ENCODE peak calls at places on chromosomes 3 and 15, in seven cellular contexts. X is SK-N-SH, N is GM23338, I is mesendoderm, V is IMR-90, A is mesenchymal stem cell, H is fibroblast of lung. Q is an unnamed sample.

GRCh38 chr15:31136612-31137328 is 35.2 kb upstream of the TRPM1 start:
- DNase-seq in X (no peak), N (no peak), I (no peak), V (no peak), A (no peak), H (no peak), Q (no peak)

GRCh38 chr15:57640935-57641682 is 49.4 kb downstream of the MYZAP start:
- DNase-seq in X (peak; percentile 49), N (peak; percentile 59), I (peak; percentile 47), V (peak; percentile 12), A (peak; percentile 13), H (peak; percentile 13), Q (peak; percentile 46)

GRCh38 chr3:77161098-77161497 is 121.2 kb downstream of the ROBO2 start:
- DNase-seq in X (no peak), N (no peak), I (no peak), V (no peak), A (no peak), H (no peak), Q (no peak)

GRCh38 chr3:29247088-29247745 is 33.7 kb upstream of the RBMS3 start:
- DNase-seq in X (no peak), N (no peak), I (no peak), V (no peak), A (no peak), H (no peak), Q (peak; percentile 9)

GRCh38 chr15:38253448-38253847 is 812 bp downstream of the SPRED1 start:
- DNase-seq in X (no peak), N (peak; percentile 60), I (peak; percentile 70), V (peak; percentile 75), A (peak; percentile 58), H (peak; percentile 91), Q (no peak)

GRCh38 chr3:123324880-123325765 is 123.4 kb downstream of the SEC22A start:
- DNase-seq in X (no peak), N (no peak), I (no peak), V (no peak), A (no peak), H (no peak), Q (no peak)

GRCh38 chr15:72184165-72184811 is 13.3 kb downstream of the GRAMD2A start:
- DNase-seq in X (peak; percentile 80), N (peak; percentile 86), I (peak; percentile 69), V (no peak), A (peak; percentile 42), H (peak; percentile 45), Q (no peak)

GRCh38 chr3:155362808-155363689 is 69.6 kb upstream of the STRIT1 start:
- DNase-seq in X (no peak), N (peak; percentile 99), I (peak; percentile 89), V (no peak), A (no peak), H (peak; percentile 51), Q (no peak)

GRCh38 chr3:74624301-74624700 is 9.8 kb upstream of the CNTN3 start:
- DNase-seq in X (no peak), N (no peak), I (no peak), V (peak; percentile 79), A (no peak), H (peak; percentile 67), Q (no peak)

GRCh38 chr15:48331796-48332641 is 790 bp downstream of the DUT start:
- DNase-seq in X (peak; percentile 94), N (peak; percentile 80), I (peak; percentile 91), V (peak; percentile 42), A (no peak), H (peak; percentile 54), Q (peak; percentile 71)

GRCh38 chr15:101455291-101455916 is 34.1 kb downstream of the PCSK6 start:
- DNase-seq in X (peak; percentile 63), N (no peak), I (no peak), V (no peak), A (peak; percentile 67), H (no peak), Q (no peak)

GRCh38 chr3:169759256-169759655 is 5.6 kb downstream of the TERC start:
- DNase-seq in X (no peak), N (no peak), I (no peak), V (peak; percentile 75), A (no peak), H (peak; percentile 78), Q (peak; percentile 76)

GRCh38 chr3:67783281-67784250 is 129.2 kb upstream of the SUCLG2 start:
- DNase-seq in X (no peak), N (no peak), I (no peak), V (peak; percentile 59), A (peak; percentile 73), H (peak; percentile 0), Q (no peak)

GRCh38 chr3:49279376-49279775 is 2.3 kb upstream of the C3orf62 start:
- DNase-seq in X (no peak), N (no peak), I (no peak), V (peak; percentile 23), A (peak; percentile 23), H (peak; percentile 53), Q (no peak)

GRCh38 chr3:39208463-39209055 is 16.2 kb upstream of the XIRP1 start:
- DNase-seq in X (peak; percentile 38), N (peak; percentile 84), I (peak; percentile 86), V (peak; percentile 56), A (peak; percentile 66), H (peak; percentile 43), Q (peak; percentile 72)

GRCh38 chr3:120450914-120451669 is at the start of gene FSTL1:
- DNase-seq in X (peak; percentile 91), N (peak; percentile 86), I (peak; percentile 89), V (peak; percentile 70), A (peak; percentile 68), H (peak; percentile 83), Q (no peak)

GRCh38 chr3:172317984-172318383 is 130.3 kb downstream of the GHSR start:
- DNase-seq in X (peak; percentile 53), N (no peak), I (peak; percentile 73), V (peak; percentile 96), A (peak; percentile 96), H (peak; percentile 96), Q (no peak)

DNA sequence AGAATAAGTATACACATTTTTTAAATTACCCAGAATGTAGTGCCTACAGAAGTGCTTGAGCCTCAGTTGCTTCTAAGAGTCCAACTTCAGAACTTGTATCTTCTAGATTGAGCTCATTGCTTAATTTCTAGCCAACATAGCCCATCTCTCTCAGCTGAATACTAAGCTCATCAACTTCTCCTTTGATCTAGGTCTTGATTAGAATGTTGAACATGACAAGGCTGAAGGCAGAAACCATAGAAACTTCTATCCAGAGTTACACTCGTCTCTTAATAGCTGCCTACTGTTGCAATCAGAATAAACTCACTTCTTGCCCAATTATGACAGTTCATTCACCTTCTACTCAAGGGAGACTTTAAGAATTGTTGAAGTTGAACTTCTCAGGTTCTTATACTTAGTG is 327.3 kb upstream of the THBS1 start:
- DNase-seq in X (no peak), N (no peak), I (no peak), V (no peak), A (no peak), H (no peak), Q (no peak)
- H3K4me2 ChIP-seq in X (no peak overlapping the region), N (no peak overlapping the region), I (no peak overlapping the region), V (no peak overlapping the region), A (no peak overlapping the region), H (no peak overlapping the region), Q (no peak overlapping the region)

GRCh38 chr3:18419232-18419631 is 5.9 kb downstream of the SATB1 start:
- DNase-seq in X (no peak), N (no peak), I (no peak), V (no peak), A (peak; percentile 9), H (no peak), Q (no peak)
- H3K4me2 ChIP-seq in X (no peak overlapping the region), N (no peak overlapping the region), I (no peak overlapping the region), V (no peak overlapping the region), A (no peak overlapping the region), H (no peak overlapping the region), Q (no peak overlapping the region)

DNA sequence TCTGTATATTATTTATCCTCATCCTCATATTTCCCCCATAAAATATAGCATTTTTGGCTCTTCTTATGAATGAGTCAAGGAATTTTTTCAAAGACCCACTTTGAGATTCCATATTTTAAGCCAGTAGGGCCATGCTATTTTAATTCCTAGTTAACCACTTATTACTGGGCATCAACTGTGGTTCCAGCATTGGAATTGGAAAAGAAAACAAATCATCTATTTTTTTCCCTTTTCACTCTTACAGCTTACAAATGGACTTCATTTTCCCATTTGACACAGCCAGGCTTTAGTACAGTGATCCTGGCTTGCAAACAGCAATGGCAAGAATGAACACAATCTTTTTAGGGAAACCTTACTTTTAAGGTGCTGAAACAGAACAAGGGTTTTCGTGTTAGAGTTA is 19.4 kb upstream of the PLCL2 start:
- DNase-seq in X (no peak), N (no peak), I (no peak), V (no peak), A (no peak), H (peak; percentile 70), Q (no peak)
- H3K4me2 ChIP-seq in X (no peak overlapping the region), N (no peak overlapping the region), I (no peak overlapping the region), V (no peak overlapping the region), A (no peak overlapping the region), H (no peak overlapping the region), Q (no peak overlapping the region)

DNA sequence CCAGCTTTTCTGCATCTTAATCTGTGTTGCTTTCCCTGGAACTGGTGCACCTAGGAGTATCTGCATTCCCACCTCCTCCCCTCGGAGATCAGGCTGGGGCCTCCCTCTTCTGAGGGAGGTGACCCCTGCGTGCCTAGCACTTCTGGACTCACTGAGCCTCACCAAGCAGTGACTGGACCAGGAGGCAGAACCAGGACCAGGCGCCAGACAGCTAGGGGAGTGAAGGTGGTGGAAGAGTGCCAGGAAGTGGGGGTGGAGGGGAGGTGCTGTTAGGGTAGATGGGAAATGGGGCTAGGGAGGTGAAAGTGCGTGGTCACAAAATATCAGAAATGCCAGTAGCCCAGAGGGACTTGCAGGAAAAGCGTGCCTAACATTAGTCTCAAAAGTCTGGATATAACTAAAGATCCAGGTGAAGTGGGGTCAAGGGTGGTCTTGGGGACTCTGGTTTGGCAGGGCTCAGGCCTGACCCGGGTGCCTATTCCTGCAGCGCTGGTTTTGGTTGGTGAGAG is 1.2 kb downstream of the DUOXA2 start:
- DNase-seq in X (no peak), N (no peak), I (no peak), V (no peak), A (no peak), H (no peak), Q (no peak)
- H3K4me2 ChIP-seq in X (no peak overlapping the region), N (no peak overlapping the region), I (no peak overlapping the region), V (no peak overlapping the region), A (no peak overlapping the region), H (no peak overlapping the region), Q (no peak overlapping the region)

GRCh38 chr3:45972534-45973402 is 22.9 kb downstream of the FYCO1 start:
- DNase-seq in X (no peak), N (no peak), I (no peak), V (peak; percentile 97), A (peak; percentile 95), H (peak; percentile 94), Q (peak; percentile 41)
- H3K4me2 ChIP-seq in X (peak overlapping the region; percentile 39), N (no peak overlapping the region), I (no peak overlapping the region), V (peak overlapping the region; percentile 77), A (peak overlapping the region; percentile 23), H (peak overlapping the region; percentile 34), Q (peak overlapping the region; percentile 65)

GRCh38 chr3:129690963-129691362 is 84.5 kb upstream of the PLXND1 start:
- DNase-seq in X (no peak), N (no peak), I (no peak), V (no peak), A (no peak), H (no peak), Q (no peak)

GRCh38 chr3:129687586-129688125 is 81.2 kb upstream of the PLXND1 start:
- DNase-seq in X (no peak), N (no peak), I (no peak), V (no peak), A (no peak), H (peak; percentile 29), Q (no peak)

GRCh38 chr3:129690406-129690805 is 83.9 kb upstream of the PLXND1 start:
- DNase-seq in X (peak; percentile 51), N (peak; percentile 91), I (peak; percentile 89), V (peak; percentile 79), A (peak; percentile 75), H (peak; percentile 60), Q (peak; percentile 59)

GRCh38 chr3:129688310-129688895 is 81.9 kb upstream of the PLXND1 start:
- DNase-seq in X (peak; percentile 38), N (peak; percentile 88), I (peak; percentile 77), V (peak; percentile 74), A (peak; percentile 68), H (peak; percentile 68), Q (no peak)

GRCh38 chr3:129689036-129689435 is 82.6 kb upstream of the PLXND1 start:
- DNase-seq in X (no peak), N (no peak), I (no peak), V (no peak), A (no peak), H (no peak), Q (no peak)
- H3K4me2 ChIP-seq in X (peak overlapping the region; percentile 78), N (peak overlapping the region; percentile 15), I (no peak overlapping the region), V (no peak overlapping the region), A (no peak overlapping the region), H (peak overlapping the region; percentile 92), Q (no peak overlapping the region)

Q was measured in MM.1S.